ENCODE peak calls at places on chromosomes 11 and 22, in four cellular contexts. One of them, this sample, is unnamed.

GRCh38 chr22:41127447-41127846 is 35.1 kb downstream of the EP300 start:
- DNase-seq in HCT116: no peak
- DNase-seq in endodermal cell: no peak
- DNase-seq in PC-3: no peak
- DNase-seq in this sample: no peak

GRCh38 chr11:29333993-29334780 is 682.6 kb downstream of the KCNA4 start:
- DNase-seq in HCT116: peak
- DNase-seq in PC-3: peak
- DNase-seq in endodermal cell: peak
- DNase-seq in this sample: peak

GRCh38 chr11:68402355-68403031 is 58.1 kb upstream of the PPP6R3 start:
- DNase-seq in endodermal cell: peak
- DNase-seq in PC-3: peak
- DNase-seq in HCT116: no peak
- DNase-seq in this sample: no peak

GRCh38 chr11:102177974-102178631 is 67.9 kb downstream of the YAP1 start:
- DNase-seq in PC-3: peak
- DNase-seq in endodermal cell: no peak
- DNase-seq in HCT116: peak
- DNase-seq in this sample: peak

GRCh38 chr22:49365910-49366309 is 461.8 kb downstream of the BRD1 start:
- DNase-seq in HCT116: no peak
- DNase-seq in endodermal cell: no peak
- DNase-seq in PC-3: no peak
- DNase-seq in this sample: no peak

GRCh38 chr11:27438595-27438981 is 34.0 kb downstream of the LGR4 start:
- DNase-seq in endodermal cell: no peak
- DNase-seq in PC-3: no peak
- DNase-seq in HCT116: no peak
- DNase-seq in this sample: no peak

GRCh38 chr22:17974703-17975372 is 49.5 kb downstream of the MICAL3 start:
- DNase-seq in endodermal cell: no peak
- DNase-seq in PC-3: no peak
- DNase-seq in HCT116: no peak
- DNase-seq in this sample: no peak

GRCh38 chr11:77071671-77072605 is 5.2 kb downstream of the CAPN5 start:
- DNase-seq in PC-3: no peak
- DNase-seq in HCT116: no peak
- DNase-seq in endodermal cell: peak
- DNase-seq in this sample: no peak

GRCh38 chr22:23685205-23685784 is 5.5 kb upstream of the RGL4 start:
- DNase-seq in HCT116: no peak
- DNase-seq in PC-3: no peak
- DNase-seq in endodermal cell: no peak
- DNase-seq in this sample: peak

GRCh38 chr11:110165039-110165438 is 71.8 kb downstream of the ZC3H12C start:
- DNase-seq in HCT116: no peak
- DNase-seq in endodermal cell: no peak
- DNase-seq in PC-3: no peak
- DNase-seq in this sample: no peak

GRCh38 chr11:130043575-130043974 is 26.1 kb upstream of the APLP2 start:
- DNase-seq in PC-3: no peak
- DNase-seq in HCT116: no peak
- DNase-seq in endodermal cell: no peak
- DNase-seq in this sample: no peak

GRCh38 chr22:46734830-46735453 is 3.1 kb downstream of the CERK start:
- DNase-seq in endodermal cell: no peak
- DNase-seq in PC-3: no peak
- DNase-seq in HCT116: no peak
- DNase-seq in this sample: no peak

GRCh38 chr11:16606784-16607674 is 131.4 kb upstream of the C11orf58 start:
- DNase-seq in PC-3: no peak
- DNase-seq in HCT116: no peak
- DNase-seq in endodermal cell: peak
- DNase-seq in this sample: no peak

GRCh38 chr11:116641561-116642045 is 131.2 kb downstream of the BUD13 start:
- DNase-seq in endodermal cell: peak
- DNase-seq in HCT116: peak
- DNase-seq in PC-3: peak
- DNase-seq in this sample: no peak

GRCh38 chr11:96426356-96427103 is 36.7 kb downstream of the JRKL start:
- DNase-seq in endodermal cell: no peak
- DNase-seq in PC-3: peak
- DNase-seq in HCT116: peak
- DNase-seq in this sample: peak
- TF ChIP-seq CTCF in endodermal cell: peak
- TF ChIP-seq CTCF in PC-3: peak
- TF ChIP-seq CTCF in HCT116: peak
- TF ChIP-seq CTCF in this sample: no peak

GRCh38 chr22:37803636-37804371 is 3.9 kb upstream of the GCAT start:
- DNase-seq in PC-3: no peak
- DNase-seq in HCT116: no peak
- DNase-seq in endodermal cell: peak
- DNase-seq in this sample: no peak
- H3K4me3 ChIP-seq in PC-3: peak
- H3K4me3 ChIP-seq in HCT116: peak
- H3K4me3 ChIP-seq in endodermal cell: peak
- H3K4me3 ChIP-seq in this sample: no peak

DNA sequence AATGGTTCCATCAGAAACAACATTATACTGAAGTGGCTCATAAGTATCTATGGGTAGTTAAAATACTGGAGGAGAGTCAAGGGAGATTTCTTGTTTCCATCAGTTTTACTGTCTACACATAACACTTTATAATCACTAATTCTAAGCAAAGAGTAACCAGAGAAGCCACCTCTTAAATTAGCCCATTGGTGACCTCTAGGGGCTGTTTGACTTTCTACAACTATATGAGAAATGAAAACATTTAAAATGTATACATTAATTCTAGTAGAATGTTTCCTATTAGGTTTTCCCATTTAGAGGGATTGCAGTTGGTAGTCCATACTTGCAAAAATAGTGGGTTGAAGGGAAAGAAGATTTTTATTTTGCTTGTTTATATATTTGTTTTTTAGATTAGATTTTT is 504.3 kb downstream of the FAM181B start:
- DNase-seq in PC-3: peak
- DNase-seq in HCT116: no peak
- DNase-seq in endodermal cell: no peak
- DNase-seq in this sample: no peak
- TF ChIP-seq CTCF in PC-3: peak
- TF ChIP-seq CTCF in HCT116: peak
- TF ChIP-seq CTCF in endodermal cell: peak
- TF ChIP-seq CTCF in this sample: no peak

DNA sequence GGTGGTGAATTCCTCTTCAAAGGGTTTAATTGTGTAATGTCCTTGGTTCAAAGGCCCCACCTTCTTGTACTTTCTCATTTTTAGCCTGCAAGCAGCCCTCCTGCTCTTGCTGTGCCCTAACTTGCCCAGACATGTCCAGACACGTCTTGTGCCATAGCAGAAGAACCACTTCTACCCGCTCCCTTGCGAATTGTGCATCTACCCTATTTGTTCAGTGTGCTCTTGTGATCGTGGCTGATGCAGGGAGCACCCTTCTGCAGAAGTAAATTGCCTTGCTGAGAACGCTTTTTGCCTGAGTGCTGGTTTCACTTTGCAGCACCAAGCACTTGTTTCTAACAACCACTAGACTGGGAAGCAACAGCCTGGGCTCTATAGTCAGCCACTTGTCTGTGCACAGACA is 249.4 kb downstream of the SBF2 start:
- DNase-seq in HCT116: peak
- DNase-seq in PC-3: no peak
- DNase-seq in endodermal cell: peak
- DNase-seq in this sample: no peak
- H3K4me3 ChIP-seq in HCT116: no peak
- H3K4me3 ChIP-seq in PC-3: no peak
- H3K4me3 ChIP-seq in endodermal cell: peak
- H3K4me3 ChIP-seq in this sample: no peak

DNA sequence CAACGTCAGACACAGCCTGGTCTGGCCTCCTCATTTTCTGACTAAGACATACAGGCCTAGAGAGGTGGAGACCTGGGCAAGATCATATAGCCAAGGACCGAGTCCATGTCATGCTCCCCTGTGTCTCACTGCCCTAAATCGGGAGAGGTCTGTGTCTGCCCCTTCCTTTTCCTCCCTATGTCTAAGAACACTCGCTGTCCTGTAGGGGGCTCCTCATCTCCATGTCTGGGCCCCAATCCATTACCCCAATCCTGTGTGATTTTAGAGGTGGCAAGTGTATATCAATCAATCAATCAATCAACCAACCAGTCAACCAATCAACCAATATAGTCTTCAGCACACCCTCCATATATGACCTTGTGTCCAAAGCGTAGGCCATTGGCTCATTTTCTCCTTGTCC is 125.7 kb downstream of the KIRREL3 start:
- DNase-seq in endodermal cell: peak
- DNase-seq in PC-3: no peak
- DNase-seq in HCT116: no peak
- DNase-seq in this sample: no peak
- TF ChIP-seq CTCF in endodermal cell: peak
- TF ChIP-seq CTCF in PC-3: no peak
- TF ChIP-seq CTCF in HCT116: peak
- TF ChIP-seq CTCF in this sample: peak

DNA sequence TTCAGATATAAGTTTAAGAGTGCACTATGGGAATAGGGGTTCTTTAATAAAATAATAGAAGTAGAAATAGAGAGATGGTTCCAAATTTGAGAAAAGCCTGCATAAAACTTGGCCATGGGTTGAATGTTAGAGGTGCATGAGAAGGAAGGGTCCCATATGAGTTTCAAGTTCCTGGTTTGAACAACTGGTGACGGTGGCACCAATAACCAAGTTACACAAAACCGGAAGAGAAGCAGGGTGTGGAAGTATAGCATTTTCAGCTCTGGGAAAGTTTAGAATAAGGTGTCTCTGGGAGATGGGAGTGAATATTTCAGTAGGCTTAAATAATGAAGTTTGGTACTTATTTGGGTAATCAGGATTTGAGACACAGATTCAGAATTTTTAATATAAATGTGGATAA is 2.4 kb downstream of the CASP1 start:
- DNase-seq in endodermal cell: no peak
- DNase-seq in PC-3: no peak
- DNase-seq in HCT116: no peak
- DNase-seq in this sample: no peak
- H3K4me3 ChIP-seq in endodermal cell: no peak
- H3K4me3 ChIP-seq in PC-3: no peak
- H3K4me3 ChIP-seq in HCT116: no peak
- H3K4me3 ChIP-seq in this sample: no peak

DNA sequence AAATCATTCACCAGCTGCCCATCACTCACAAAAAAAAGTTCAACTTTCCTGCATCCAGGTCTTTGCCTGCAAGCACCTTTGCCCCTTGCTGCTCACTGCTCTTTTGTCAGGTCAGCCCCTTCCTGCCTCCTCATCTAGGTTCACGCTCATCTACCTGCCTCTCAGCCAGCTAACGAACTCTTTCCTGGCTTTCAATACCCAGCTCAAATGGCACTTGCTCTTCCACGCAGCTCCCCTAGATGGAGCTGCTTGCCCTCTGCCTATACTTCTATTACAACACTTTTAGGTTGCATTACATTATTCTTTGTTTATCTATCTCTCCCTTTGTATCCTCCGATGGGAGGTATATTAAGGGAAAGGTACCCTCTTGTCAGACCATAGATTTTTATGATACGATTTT is 78.9 kb upstream of the TBCEL start:
- DNase-seq in PC-3: no peak
- DNase-seq in HCT116: no peak
- DNase-seq in endodermal cell: no peak
- DNase-seq in this sample: no peak
- TF ChIP-seq CTCF in PC-3: peak
- TF ChIP-seq CTCF in HCT116: peak
- TF ChIP-seq CTCF in endodermal cell: peak
- TF ChIP-seq CTCF in this sample: peak

GRCh38 chr11:12831471-12832202 is 157.4 kb downstream of the TEAD1 start:
- DNase-seq in PC-3: peak
- DNase-seq in endodermal cell: no peak
- DNase-seq in HCT116: no peak
- DNase-seq in this sample: no peak
- H3K4me3 ChIP-seq in PC-3: no peak
- H3K4me3 ChIP-seq in endodermal cell: no peak
- H3K4me3 ChIP-seq in HCT116: no peak
- H3K4me3 ChIP-seq in this sample: no peak